ENCODE peak calls at places on chromosomes 3 and 15, in seven cellular contexts. Y is NB4; S is right lobe of liver; N is WERI-Rb-1; M is CD8-positive, alpha-beta T cell; B is A549; R is cardiac fibroblast. D is an unnamed sample.

GRCh38 chr15:31887246-31887645 is 143.1 kb upstream of the CHRNA7 start:
- DNase-seq in Y (no peak), S (no peak), B (no peak), N (peak), R (no peak), M (no peak), D (no peak)

GRCh38 chr15:73873456-73873855 is at the start of gene TBC1D21:
- DNase-seq in S (no peak), M (no peak), R (no peak), B (no peak), N (no peak), Y (no peak), D (no peak)

GRCh38 chr15:39595621-39596221 is 14.8 kb downstream of the THBS1 start:
- DNase-seq in S (no peak), M (no peak), N (no peak), B (no peak), Y (no peak), R (peak), D (no peak)

GRCh38 chr3:177597325-177598109 is 400.2 kb upstream of the TBL1XR1 start:
- DNase-seq in N (no peak), Y (peak), S (no peak), R (peak), M (no peak), B (no peak), D (peak)

GRCh38 chr3:156594229-156594683 is 39.3 kb upstream of the SSR3 start:
- DNase-seq in B (no peak), N (no peak), S (no peak), Y (no peak), R (no peak), M (no peak), D (no peak)

GRCh38 chr3:55333923-55334322 is 153.2 kb downstream of the WNT5A start:
- DNase-seq in Y (no peak), N (no peak), B (no peak), R (peak), S (no peak), M (no peak), D (no peak)

GRCh38 chr3:72338082-72338941 is 509.9 kb downstream of the SHQ1 start:
- DNase-seq in M (no peak), N (no peak), R (no peak), B (peak), S (no peak), Y (no peak), D (no peak)

GRCh38 chr3:88195951-88196434 is 46.2 kb downstream of the C3orf38 start:
- DNase-seq in N (no peak), Y (no peak), R (peak), M (no peak), S (no peak), B (no peak), D (no peak)

GRCh38 chr3:98343647-98344507 is 9.8 kb upstream of the OR5K4 start:
- DNase-seq in N (peak), R (peak), Y (peak), B (peak), M (no peak), S (no peak), D (peak)

GRCh38 chr3:25007974-25008658 is 419.9 kb upstream of the RARB start:
- DNase-seq in S (no peak), M (no peak), N (no peak), Y (no peak), B (no peak), R (peak), D (no peak)

GRCh38 chr3:48679416-48680380 is 6.0 kb downstream of the NCKIPSD start:
- DNase-seq in Y (no peak), S (no peak), N (no peak), R (no peak), M (no peak), B (no peak), D (no peak)

GRCh38 chr3:174125267-174125844 is 727.8 kb downstream of the NLGN1 start:
- DNase-seq in Y (peak), B (no peak), M (no peak), R (peak), S (no peak), N (peak), D (peak)

GRCh38 chr3:139630532-139630931 is 47.2 kb downstream of the NMNAT3 start:
- DNase-seq in B (no peak), N (no peak), M (no peak), R (no peak), S (no peak), Y (no peak), D (no peak)

GRCh38 chr3:172666873-172667694 is 43.8 kb downstream of the NCEH1 start:
- DNase-seq in Y (peak), M (peak), R (peak), N (peak), S (no peak), B (peak), D (peak)

DNA sequence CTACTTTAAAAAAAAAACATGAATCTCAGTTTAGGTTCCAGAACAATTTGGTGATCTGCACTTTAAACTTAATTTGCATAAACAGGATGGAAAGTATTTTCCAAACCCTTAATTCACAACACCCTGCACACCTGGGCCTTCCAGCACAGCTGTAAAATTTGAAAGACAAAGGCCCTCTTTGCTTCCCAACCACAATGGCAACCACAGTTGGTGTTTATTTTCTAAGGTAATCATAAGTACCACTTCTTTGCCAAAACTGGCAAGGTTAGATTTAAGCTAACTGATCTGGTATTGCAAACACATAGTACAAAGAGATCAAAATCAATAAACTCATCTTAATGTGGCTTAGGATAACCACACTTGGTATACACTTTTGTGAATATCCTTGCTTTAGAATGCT is 4.1 kb downstream of the LRIG1 start:
- DNase-seq in S (no peak), N (no peak), M (no peak), Y (no peak), B (no peak), R (no peak), D (peak)
- H3K4me3 ChIP-seq in S (no peak), N (no peak), M (no peak), Y (no peak), B (no peak), R (no peak), D (no peak)

GRCh38 chr3:11605398-11605797 is 38.3 kb downstream of the VGLL4 start:
- DNase-seq in M (no peak), B (no peak), N (no peak), S (no peak), R (no peak), Y (no peak), D (no peak)
- H3K4me3 ChIP-seq in M (no peak), B (no peak), N (no peak), S (no peak), R (no peak), Y (no peak), D (no peak)

GRCh38 chr15:70111203-70112017 is 13.7 kb upstream of the TLE3 start:
- DNase-seq in Y (peak), S (peak), B (peak), R (peak), N (peak), M (no peak), D (peak)
- H3K4me3 ChIP-seq in Y (no peak), S (no peak), B (no peak), R (no peak), N (peak), M (no peak), D (no peak)

GRCh38 chr3:43687499-43687811 is 3.3 kb upstream of the ABHD5 start:
- DNase-seq in M (no peak), S (no peak), R (no peak), N (no peak), B (no peak), Y (no peak), D (no peak)

GRCh38 chr3:43690400-43691119 is at the start of gene ABHD5:
- DNase-seq in N (peak), Y (peak), B (peak), M (peak), R (peak), S (peak), D (peak)

GRCh38 chr3:43688245-43688650 is 2.5 kb upstream of the ABHD5 start:
- DNase-seq in S (no peak), N (no peak), M (no peak), B (no peak), R (peak), Y (no peak), D (no peak)

GRCh38 chr3:43689766-43690399 is 855 bp upstream of the ABHD5 start:
- DNase-seq in R (no peak), Y (no peak), B (no peak), S (no peak), M (peak), N (no peak), D (no peak)

GRCh38 chr3:43689166-43689565 is 1.6 kb upstream of the ABHD5 start:
- DNase-seq in M (no peak), Y (no peak), R (no peak), B (no peak), N (no peak), S (no peak), D (no peak)
- H3K4me3 ChIP-seq in M (no peak), Y (no peak), R (no peak), B (no peak), N (no peak), S (no peak), D (no peak)

GRCh38 chr3:187318819-187319616 is 27.5 kb upstream of the MASP1 start:
- DNase-seq in N (peak), M (peak), R (peak), S (no peak), Y (peak), B (peak), D (peak)
- H3K4me3 ChIP-seq in N (peak), M (no peak), R (peak), S (peak), Y (no peak), B (peak), D (peak)

DNA sequence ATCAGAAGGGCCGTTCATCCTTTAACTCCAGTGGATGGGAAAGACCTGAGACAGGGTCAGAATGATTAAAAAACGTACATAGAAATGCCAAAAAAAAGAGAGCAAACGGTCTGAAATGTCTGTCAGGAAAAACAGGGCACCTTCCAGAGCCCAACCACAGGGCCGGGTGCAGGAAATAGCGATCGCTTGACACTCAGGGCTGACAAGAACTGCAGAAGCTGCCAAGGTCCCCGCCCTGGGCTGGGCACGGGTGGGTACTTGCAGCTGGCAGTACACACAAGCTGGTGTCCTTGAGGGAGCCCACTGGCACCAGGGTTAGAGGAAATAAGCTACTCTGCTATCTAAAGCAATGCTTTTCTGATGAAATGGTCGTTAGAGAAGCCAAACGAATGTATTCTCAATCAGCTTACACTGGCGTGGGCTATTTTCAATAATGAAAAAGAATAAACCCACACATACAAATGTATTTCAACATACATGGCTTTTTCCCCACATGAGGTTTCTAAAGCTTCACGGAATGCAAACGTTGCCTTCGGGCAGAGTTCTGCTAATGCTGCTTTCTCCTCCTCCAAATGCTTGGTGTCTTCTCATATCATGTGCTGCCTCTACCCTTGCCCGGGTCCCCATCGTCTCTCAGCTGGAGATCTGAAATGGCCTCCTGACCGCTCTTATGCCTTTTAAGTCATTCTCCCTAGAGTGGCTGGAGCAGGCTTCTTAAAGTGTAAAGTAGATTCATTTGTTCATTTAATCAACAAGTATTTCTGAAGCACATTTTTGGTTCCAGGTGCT is 15.5 kb downstream of the FRMD4B start:
- DNase-seq in R (peak), M (no peak), B (no peak), N (no peak), Y (peak), S (peak), D (peak)
- H3K4me3 ChIP-seq in R (no peak), M (no peak), B (no peak), N (no peak), Y (no peak), S (no peak), D (peak)

DNA sequence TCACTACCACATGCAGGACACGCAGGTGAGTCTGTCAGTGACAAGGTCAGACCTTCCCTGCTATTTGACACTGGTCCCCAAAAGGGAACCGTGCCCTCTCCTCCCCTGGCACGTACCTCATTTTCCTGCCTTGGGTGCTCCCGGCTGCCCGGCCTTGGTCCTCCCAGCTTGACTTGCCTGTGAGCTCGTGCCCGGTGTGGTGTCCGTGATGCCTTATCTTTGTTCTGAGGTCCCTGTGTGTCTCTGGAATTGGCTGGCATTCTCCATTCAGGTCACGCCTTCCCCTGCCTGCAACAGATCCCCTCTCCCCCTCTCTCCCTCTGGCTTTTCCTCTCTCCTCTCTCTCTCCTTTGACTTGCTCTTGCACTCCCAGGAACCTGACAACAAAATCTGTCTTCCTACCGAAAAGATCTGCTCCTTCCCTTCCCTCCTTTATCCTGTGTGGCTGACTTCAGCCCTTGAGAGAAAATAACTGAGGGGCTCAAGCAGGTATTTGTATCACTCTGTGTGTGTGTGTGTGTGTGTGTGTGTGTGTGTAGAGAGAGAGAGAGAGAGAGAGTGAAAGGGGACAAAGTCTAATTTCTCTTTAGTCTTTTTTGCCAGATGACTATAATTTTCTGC is at the start of gene MASP1:
- DNase-seq in M (no peak), B (no peak), S (peak), Y (no peak), N (no peak), R (peak), D (no peak)
- H3K4me3 ChIP-seq in M (no peak), B (no peak), S (peak), Y (no peak), N (no peak), R (no peak), D (no peak)

GRCh38 chr3:5095879-5096278 is 26.2 kb upstream of the ARL8B start:
- DNase-seq in S (no peak), M (no peak), Y (no peak), B (no peak), N (no peak), R (peak), D (no peak)
- H3K4me3 ChIP-seq in S (no peak), M (no peak), Y (no peak), B (no peak), N (no peak), R (peak), D (no peak)